ENCODE peak calls at places on chromosomes 13 and 19, in five cellular contexts. V is heart right ventricle, S is mucosa of descending colon, U is neuronal stem cell, R is tibial artery. I is an unnamed sample.

GRCh38 chr13:83825676-83826075 is 56.6 kb downstream of the SLITRK1 start:
- DNase-seq in R (no peak), S (no peak), U (no peak), V (no peak), I (no peak)

GRCh38 chr13:110772091-110772984 is 58.8 kb downstream of the ING1 start:
- DNase-seq in S (no peak), U (no peak), R (no peak), V (no peak), I (no peak)

GRCh38 chr19:35271546-35271945 is 2.8 kb downstream of the USF2 start:
- DNase-seq in S (no peak), R (no peak), V (no peak), U (no peak), I (no peak)

GRCh38 chr13:28564030-28564429 is 69.1 kb upstream of the FLT1 start:
- DNase-seq in R (no peak), U (no peak), V (no peak), S (peak; percentile 69), I (no peak)

GRCh38 chr13:75825161-75825560 is 189.0 kb downstream of the LMO7 start:
- DNase-seq in V (no peak), R (no peak), U (no peak), S (no peak), I (no peak)

GRCh38 chr13:37769078-37769477 is 100.5 kb downstream of the TRPC4 start:
- DNase-seq in V (no peak), U (no peak), R (no peak), S (no peak), I (no peak)

GRCh38 chr19:58553799-58554493 is 959 bp downstream of the CHMP2A start:
- DNase-seq in R (peak; percentile 66), U (no peak), S (no peak), V (no peak), I (no peak)

GRCh38 chr19:9818175-9818733 is 625 bp downstream of the FBXL12 start:
- DNase-seq in R (no peak), U (no peak), S (no peak), V (no peak), I (no peak)

GRCh38 chr19:12596927-12597548 is 13.6 kb downstream of the ZNF490 start:
- DNase-seq in V (no peak), S (no peak), R (peak; percentile 47), U (no peak), I (peak; percentile 44)

GRCh38 chr13:113205428-113205931 is 3.0 kb downstream of the PCID2 start:
- DNase-seq in R (no peak), S (no peak), U (no peak), V (no peak), I (no peak)

GRCh38 chr13:97499181-97499580 is 65.2 kb downstream of the RAP2A start:
- DNase-seq in S (no peak), V (no peak), R (no peak), U (no peak), I (no peak)

GRCh38 chr13:97495678-97496077 is 61.7 kb downstream of the RAP2A start:
- DNase-seq in V (no peak), S (no peak), R (no peak), U (no peak), I (no peak)

GRCh38 chr13:97496511-97496910 is 62.5 kb downstream of the RAP2A start:
- DNase-seq in V (no peak), S (no peak), U (no peak), R (no peak), I (no peak)

GRCh38 chr13:97502192-97502591 is 68.2 kb downstream of the RAP2A start:
- DNase-seq in R (no peak), V (no peak), U (no peak), S (peak; percentile 10), I (no peak)

DNA sequence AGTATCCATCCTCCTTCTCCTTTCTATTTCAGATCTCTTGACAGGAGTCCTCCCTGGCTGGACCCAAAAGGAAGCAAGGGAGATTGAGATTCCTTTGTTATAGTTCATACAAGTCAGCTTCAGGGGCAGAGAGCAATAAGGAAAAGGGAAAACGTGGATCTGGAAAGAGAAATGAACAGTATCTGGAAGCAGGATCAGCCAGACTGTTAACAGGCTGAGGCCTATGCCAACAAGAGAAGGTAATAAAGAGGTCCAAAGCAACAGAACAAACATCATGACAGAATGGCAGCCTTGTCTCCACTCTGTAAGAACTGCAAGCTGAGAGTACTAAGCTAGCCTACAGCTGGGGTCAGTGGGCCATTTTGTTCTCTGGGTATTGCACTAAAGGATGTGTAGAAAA is 64.5 kb downstream of the RAP2A start:
- DNase-seq in R (no peak), V (no peak), S (no peak), U (no peak), I (no peak)
- H3K4me3 ChIP-seq in R (no peak overlapping the region), V (no peak overlapping the region), S (no peak overlapping the region), U (no peak overlapping the region), I (no peak overlapping the region)

GRCh38 chr13:97490702-97491307 is 56.8 kb downstream of the RAP2A start:
- DNase-seq in R (no peak), V (no peak), U (no peak), S (no peak), I (no peak)
- H3K9me3 ChIP-seq in R (peaks cover 8% of the 10 kb centered on the region), V (peaks cover 2% of the 10 kb centered on the region), U (peaks cover 3% of the 10 kb centered on the region), S (peaks cover 8% of the 10 kb centered on the region), I (no peaks in the 10 kb centered on the region)

DNA sequence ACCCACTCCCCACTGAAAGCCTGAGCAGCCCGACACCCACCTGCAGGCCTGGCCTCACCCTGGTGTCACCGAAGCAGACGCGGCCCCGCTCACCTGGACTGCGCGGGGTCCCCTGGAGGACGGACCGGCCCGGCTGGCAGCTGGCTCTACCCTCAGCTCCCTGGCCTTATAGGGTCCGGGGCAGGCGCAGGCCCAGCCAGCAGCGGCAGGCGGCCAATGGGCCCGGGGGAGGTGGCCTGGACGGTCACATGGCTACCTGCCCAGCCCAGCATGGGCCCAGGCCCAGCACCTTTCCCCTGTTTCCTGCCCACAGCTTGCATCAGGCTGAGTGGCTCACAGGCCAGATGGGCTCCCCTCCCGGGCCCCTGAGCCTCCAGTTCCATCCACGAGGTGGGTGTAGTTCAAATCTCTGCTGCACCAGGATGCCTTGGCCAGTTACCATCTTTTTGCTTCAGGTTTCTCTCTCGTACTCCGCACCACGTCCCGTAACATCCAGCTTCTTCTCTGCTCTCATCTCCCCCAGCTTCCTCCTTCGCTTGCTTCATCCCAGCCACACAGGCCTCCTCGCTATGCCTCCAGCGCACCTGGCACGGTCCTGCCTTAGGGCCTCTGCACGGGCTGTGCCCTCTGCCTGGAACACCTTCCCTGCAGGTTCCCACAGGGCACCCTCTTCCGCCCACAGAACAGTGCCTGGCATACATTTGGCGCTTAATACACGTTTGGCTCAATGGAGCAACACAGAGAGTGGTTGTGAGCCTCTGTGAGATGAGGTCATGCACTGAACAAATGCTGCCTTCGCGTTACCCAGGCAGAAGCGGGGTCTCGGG is at the start of gene PLIN4:
- DNase-seq in V (peak; percentile 85), U (no peak), S (no peak), R (no peak), I (no peak)
- H3K4me3 ChIP-seq in V (peak within 1 kb of the TSS; percentile 52), U (no peak within 1 kb of the TSS), S (no peak within 1 kb of the TSS), R (peak within 1 kb of the TSS; percentile 31), I (no peak within 1 kb of the TSS)

GRCh38 chr19:53109527-53109926 is 6.3 kb upstream of the ZNF160 start:
- DNase-seq in V (no peak), U (no peak), S (no peak), R (no peak), I (no peak)
- H3K9me3 ChIP-seq in V (no peaks in the 10 kb centered on the region), U (peaks cover 47% of the 10 kb centered on the region), S (peaks cover 39% of the 10 kb centered on the region), R (peaks cover 7% of the 10 kb centered on the region), I (peaks cover 26% of the 10 kb centered on the region)

DNA sequence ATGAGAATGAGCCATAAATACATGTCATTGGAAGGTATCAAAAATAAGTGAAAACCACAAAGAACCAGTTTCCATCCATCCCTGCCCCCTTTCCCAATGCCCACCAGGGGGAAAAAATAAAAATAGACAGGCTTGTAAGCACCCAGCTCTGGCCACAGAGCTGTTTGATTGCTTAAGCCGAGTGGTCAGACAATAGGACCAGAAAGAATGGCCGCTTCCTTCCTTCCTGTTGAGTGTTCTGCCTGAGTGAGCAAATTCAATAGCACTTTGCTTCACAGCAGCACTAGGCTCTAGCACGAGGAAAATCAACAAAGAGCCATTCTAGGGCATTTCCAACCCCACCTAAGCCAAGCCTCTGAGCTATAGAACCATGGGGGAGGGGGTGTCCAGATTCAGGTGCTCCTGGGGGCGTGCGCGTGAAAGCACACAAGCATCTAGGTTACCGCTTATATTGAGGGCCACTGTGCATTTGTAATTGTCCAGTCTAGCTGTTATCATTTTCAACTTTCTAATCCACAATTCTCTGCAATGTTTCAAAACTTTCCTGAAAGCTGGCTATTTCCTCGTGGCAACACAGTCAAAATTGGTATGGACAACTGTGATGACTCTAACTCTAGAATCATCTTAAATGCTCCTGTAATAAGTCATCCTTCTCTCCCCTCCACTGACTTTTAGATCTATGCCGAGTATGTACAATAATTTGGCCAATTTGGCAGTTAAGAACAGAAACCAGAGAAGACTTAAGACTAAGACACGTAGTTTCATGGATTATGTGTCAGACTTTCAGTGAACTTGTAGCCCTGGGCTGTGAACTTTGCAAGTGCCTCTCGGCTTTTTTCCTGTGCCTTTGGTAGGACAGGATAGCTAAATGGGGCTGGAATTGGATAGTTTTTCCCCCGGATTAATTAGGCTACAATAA is 64.3 kb downstream of the SPRY2 start:
- DNase-seq in V (no peak), R (no peak), U (peak; percentile 93), S (peak; percentile 6), I (peak; percentile 50)
- H3K4me3 ChIP-seq in V (no peak overlapping the region), R (no peak overlapping the region), U (peak overlapping the region; percentile 10), S (no peak overlapping the region), I (no peak overlapping the region)

GRCh38 chr19:6288737-6289136 is 9.0 kb upstream of the MLLT1 start:
- DNase-seq in S (no peak), U (no peak), V (no peak), R (no peak), I (no peak)
- H3K9me3 ChIP-seq in S (peaks cover 74% of the 10 kb centered on the region), U (peaks cover 38% of the 10 kb centered on the region), V (peaks cover 57% of the 10 kb centered on the region), R (peaks cover 57% of the 10 kb centered on the region), I (peaks cover 76% of the 10 kb centered on the region)

GRCh38 chr19:14349426-14349825 is 31.8 kb upstream of the ADGRE5 start:
- DNase-seq in S (no peak), U (no peak), R (no peak), V (no peak), I (no peak)

GRCh38 chr19:14347999-14348889 is 33.0 kb upstream of the ADGRE5 start:
- DNase-seq in S (peak; percentile 72), V (peak; percentile 75), R (peak; percentile 69), U (peak; percentile 60), I (no peak)

GRCh38 chr19:14352526-14352925 is 28.7 kb upstream of the ADGRE5 start:
- DNase-seq in V (no peak), S (no peak), U (no peak), R (no peak), I (no peak)

GRCh38 chr19:14350866-14351265 is 30.4 kb upstream of the ADGRE5 start:
- DNase-seq in S (no peak), U (no peak), R (no peak), V (no peak), I (no peak)

DNA sequence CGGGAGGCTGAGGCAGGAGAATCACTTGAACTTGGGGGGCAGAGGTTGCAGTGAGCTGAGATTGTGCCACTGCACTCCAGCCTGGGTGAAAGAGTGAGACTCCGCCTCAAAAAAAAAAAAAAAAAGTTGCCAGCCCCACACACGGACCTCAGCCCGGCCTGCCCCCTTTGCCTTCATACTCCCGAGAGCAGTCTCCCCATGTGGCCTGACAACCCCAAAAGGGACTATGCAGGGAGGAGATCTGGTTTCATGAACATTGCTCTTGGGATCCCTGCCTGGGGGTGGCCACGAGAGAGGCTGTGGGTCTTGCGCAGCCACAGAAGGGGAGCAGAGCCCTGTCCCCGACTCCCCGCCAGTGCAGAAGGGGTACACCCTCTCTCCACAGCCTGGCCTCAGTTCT is 30.9 kb upstream of the ADGRE5 start:
- DNase-seq in R (no peak), U (no peak), S (no peak), V (no peak), I (no peak)
- H3K4me3 ChIP-seq in R (no peak overlapping the region), U (no peak overlapping the region), S (no peak overlapping the region), V (no peak overlapping the region), I (no peak overlapping the region)